ENCODE peak calls at places on chromosomes 6 and 20, in six cellular contexts. One of them, this sample, is unnamed.

GRCh38 chr20:55446301-55446700 is 559.0 kb downstream of the CBLN4 start:
- DNase-seq in endothelial cell of umbilical vein: no peak
- DNase-seq in type B pancreatic cell: no peak
- DNase-seq in IMR-90: no peak
- DNase-seq in osteocyte: no peak
- DNase-seq in HFFc6: no peak
- DNase-seq in this sample: no peak

GRCh38 chr6:27188885-27189418 is 58.5 kb upstream of the PRSS16 start:
- DNase-seq in IMR-90: peak
- DNase-seq in endothelial cell of umbilical vein: peak
- DNase-seq in osteocyte: no peak
- DNase-seq in type B pancreatic cell: no peak
- DNase-seq in HFFc6: peak
- DNase-seq in this sample: peak

GRCh38 chr6:154661751-154662150 is 71.5 kb upstream of the SCAF8 start:
- DNase-seq in type B pancreatic cell: no peak
- DNase-seq in HFFc6: no peak
- DNase-seq in IMR-90: no peak
- DNase-seq in endothelial cell of umbilical vein: peak
- DNase-seq in osteocyte: no peak
- DNase-seq in this sample: peak

GRCh38 chr6:11810039-11810541 is 31.5 kb upstream of the ADTRP start:
- DNase-seq in osteocyte: peak
- DNase-seq in HFFc6: peak
- DNase-seq in type B pancreatic cell: no peak
- DNase-seq in IMR-90: peak
- DNase-seq in endothelial cell of umbilical vein: peak
- DNase-seq in this sample: peak

GRCh38 chr6:842141-842540 is 149.2 kb upstream of the EXOC2 start:
- DNase-seq in endothelial cell of umbilical vein: no peak
- DNase-seq in HFFc6: no peak
- DNase-seq in osteocyte: no peak
- DNase-seq in type B pancreatic cell: no peak
- DNase-seq in IMR-90: no peak
- DNase-seq in this sample: no peak

GRCh38 chr20:62304331-62305148 is 1.7 kb downstream of the ADRM1 start:
- DNase-seq in endothelial cell of umbilical vein: no peak
- DNase-seq in type B pancreatic cell: no peak
- DNase-seq in HFFc6: no peak
- DNase-seq in IMR-90: no peak
- DNase-seq in osteocyte: no peak
- DNase-seq in this sample: no peak

GRCh38 chr6:7725849-7726415 is at the start of gene BMP6:
- DNase-seq in HFFc6: peak
- DNase-seq in endothelial cell of umbilical vein: peak
- DNase-seq in IMR-90: peak
- DNase-seq in osteocyte: peak
- DNase-seq in type B pancreatic cell: peak
- DNase-seq in this sample: peak

GRCh38 chr20:36344517-36345132 is 38.5 kb downstream of the DLGAP4 start:
- DNase-seq in endothelial cell of umbilical vein: peak
- DNase-seq in HFFc6: peak
- DNase-seq in osteocyte: no peak
- DNase-seq in type B pancreatic cell: peak
- DNase-seq in IMR-90: peak
- DNase-seq in this sample: peak

GRCh38 chr6:11374036-11375010 is 141.9 kb upstream of the NEDD9 start:
- DNase-seq in HFFc6: no peak
- DNase-seq in IMR-90: no peak
- DNase-seq in endothelial cell of umbilical vein: no peak
- DNase-seq in type B pancreatic cell: no peak
- DNase-seq in osteocyte: no peak
- DNase-seq in this sample: no peak

GRCh38 chr6:82365011-82365751 is 1.6 kb downstream of the TPBG start:
- DNase-seq in osteocyte: peak
- DNase-seq in endothelial cell of umbilical vein: peak
- DNase-seq in IMR-90: peak
- DNase-seq in type B pancreatic cell: peak
- DNase-seq in HFFc6: no peak
- DNase-seq in this sample: no peak
- TF ChIP-seq CTCF in osteocyte: peak
- TF ChIP-seq CTCF in endothelial cell of umbilical vein: peak
- TF ChIP-seq CTCF in IMR-90: peak
- TF ChIP-seq CTCF in type B pancreatic cell: peak
- TF ChIP-seq CTCF in HFFc6: peak
- TF ChIP-seq CTCF in this sample: no peak

GRCh38 chr6:40587240-40588069 is at the start of gene LRFN2:
- DNase-seq in type B pancreatic cell: peak
- DNase-seq in endothelial cell of umbilical vein: peak
- DNase-seq in HFFc6: peak
- DNase-seq in osteocyte: peak
- DNase-seq in IMR-90: peak
- DNase-seq in this sample: peak
- TF ChIP-seq CTCF in type B pancreatic cell: peak
- TF ChIP-seq CTCF in endothelial cell of umbilical vein: peak
- TF ChIP-seq CTCF in HFFc6: peak
- TF ChIP-seq CTCF in osteocyte: peak
- TF ChIP-seq CTCF in IMR-90: peak
- TF ChIP-seq CTCF in this sample: no peak

GRCh38 chr6:97703661-97704060 is 420.6 kb upstream of the MMS22L start:
- DNase-seq in IMR-90: no peak
- DNase-seq in type B pancreatic cell: no peak
- DNase-seq in osteocyte: no peak
- DNase-seq in endothelial cell of umbilical vein: no peak
- DNase-seq in HFFc6: no peak
- DNase-seq in this sample: no peak

GRCh38 chr6:97702226-97702625 is 419.2 kb upstream of the MMS22L start:
- DNase-seq in type B pancreatic cell: no peak
- DNase-seq in HFFc6: no peak
- DNase-seq in IMR-90: no peak
- DNase-seq in osteocyte: no peak
- DNase-seq in endothelial cell of umbilical vein: no peak
- DNase-seq in this sample: no peak

GRCh38 chr6:97705568-97705967 is 422.6 kb upstream of the MMS22L start:
- DNase-seq in type B pancreatic cell: no peak
- DNase-seq in endothelial cell of umbilical vein: no peak
- DNase-seq in IMR-90: peak
- DNase-seq in osteocyte: no peak
- DNase-seq in HFFc6: no peak
- DNase-seq in this sample: peak
- TF ChIP-seq CTCF in type B pancreatic cell: peak
- TF ChIP-seq CTCF in endothelial cell of umbilical vein: no peak
- TF ChIP-seq CTCF in IMR-90: peak
- TF ChIP-seq CTCF in osteocyte: peak
- TF ChIP-seq CTCF in HFFc6: peak
- TF ChIP-seq CTCF in this sample: peak

GRCh38 chr6:144150673-144151009 is 324 bp downstream of the STX11 start:
- DNase-seq in type B pancreatic cell: no peak
- DNase-seq in endothelial cell of umbilical vein: peak
- DNase-seq in osteocyte: no peak
- DNase-seq in HFFc6: no peak
- DNase-seq in IMR-90: peak
- DNase-seq in this sample: peak
- TF ChIP-seq CTCF in type B pancreatic cell: peak
- TF ChIP-seq CTCF in endothelial cell of umbilical vein: peak
- TF ChIP-seq CTCF in osteocyte: peak
- TF ChIP-seq CTCF in HFFc6: peak
- TF ChIP-seq CTCF in IMR-90: no peak
- TF ChIP-seq CTCF in this sample: peak

GRCh38 chr6:68313911-68314310 is 321.2 kb upstream of the ADGRB3 start:
- DNase-seq in osteocyte: no peak
- DNase-seq in IMR-90: no peak
- DNase-seq in endothelial cell of umbilical vein: no peak
- DNase-seq in HFFc6: no peak
- DNase-seq in type B pancreatic cell: no peak
- DNase-seq in this sample: peak
- TF ChIP-seq CTCF in osteocyte: peak
- TF ChIP-seq CTCF in IMR-90: no peak
- TF ChIP-seq CTCF in endothelial cell of umbilical vein: no peak
- TF ChIP-seq CTCF in HFFc6: no peak
- TF ChIP-seq CTCF in type B pancreatic cell: peak
- TF ChIP-seq CTCF in this sample: peak

DNA sequence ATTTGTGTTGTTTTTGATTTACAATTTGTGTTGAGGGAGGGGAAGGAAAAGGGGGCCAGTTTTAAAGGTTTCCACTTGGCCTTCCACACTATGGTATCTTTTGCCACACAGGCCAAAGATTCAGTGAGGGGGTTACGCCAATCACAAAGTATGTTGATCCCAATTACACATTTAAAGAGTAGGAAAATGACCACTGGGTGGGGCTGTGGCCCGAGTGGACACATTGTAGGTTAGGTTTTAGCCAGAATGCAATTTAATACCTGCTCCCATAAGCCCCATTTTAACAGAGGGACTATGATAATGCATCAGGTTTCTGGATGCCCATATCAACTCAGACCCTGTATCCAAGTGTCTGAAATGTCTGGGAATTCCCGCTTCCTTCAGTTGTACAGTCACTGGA is 15.6 kb downstream of the VGLL2 start:
- DNase-seq in endothelial cell of umbilical vein: no peak
- DNase-seq in osteocyte: no peak
- DNase-seq in type B pancreatic cell: no peak
- DNase-seq in HFFc6: no peak
- DNase-seq in IMR-90: no peak
- DNase-seq in this sample: peak
- TF ChIP-seq CTCF in endothelial cell of umbilical vein: peak
- TF ChIP-seq CTCF in osteocyte: peak
- TF ChIP-seq CTCF in type B pancreatic cell: peak
- TF ChIP-seq CTCF in HFFc6: peak
- TF ChIP-seq CTCF in IMR-90: peak
- TF ChIP-seq CTCF in this sample: peak

DNA sequence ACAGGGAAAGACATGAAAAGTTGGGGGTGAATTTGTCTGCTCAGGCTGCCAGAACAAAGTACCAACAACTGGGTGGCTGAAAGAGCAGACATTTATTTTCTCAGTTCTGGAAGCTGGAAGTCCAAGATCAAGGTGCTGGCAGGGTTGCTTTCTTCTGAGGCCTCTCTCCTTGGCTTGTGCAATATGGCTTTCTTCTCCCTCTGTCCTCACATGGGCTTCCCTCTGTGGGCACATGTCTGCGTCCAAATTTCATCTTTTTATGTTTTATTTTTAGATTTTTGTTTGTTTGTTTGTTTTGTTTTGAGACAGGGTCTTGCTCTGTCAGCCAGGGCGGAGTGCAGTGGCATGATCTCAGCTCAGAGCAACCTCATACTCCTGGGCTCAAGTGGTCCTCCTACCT is 6.2 kb upstream of the SYNJ2 start:
- DNase-seq in IMR-90: no peak
- DNase-seq in type B pancreatic cell: no peak
- DNase-seq in HFFc6: no peak
- DNase-seq in endothelial cell of umbilical vein: no peak
- DNase-seq in osteocyte: no peak
- DNase-seq in this sample: no peak
- TF ChIP-seq CTCF in IMR-90: no peak
- TF ChIP-seq CTCF in type B pancreatic cell: no peak
- TF ChIP-seq CTCF in HFFc6: no peak
- TF ChIP-seq CTCF in endothelial cell of umbilical vein: no peak
- TF ChIP-seq CTCF in osteocyte: no peak
- TF ChIP-seq CTCF in this sample: no peak

GRCh38 chr6:20657274-20657800 is 123.1 kb downstream of the CDKAL1 start:
- DNase-seq in HFFc6: no peak
- DNase-seq in osteocyte: no peak
- DNase-seq in type B pancreatic cell: no peak
- DNase-seq in endothelial cell of umbilical vein: no peak
- DNase-seq in IMR-90: no peak
- DNase-seq in this sample: peak
- TF ChIP-seq CTCF in HFFc6: no peak
- TF ChIP-seq CTCF in osteocyte: no peak
- TF ChIP-seq CTCF in type B pancreatic cell: no peak
- TF ChIP-seq CTCF in endothelial cell of umbilical vein: no peak
- TF ChIP-seq CTCF in IMR-90: no peak
- TF ChIP-seq CTCF in this sample: no peak

This sample was measured in fibroblast of mammary gland.